ENCODE peak calls at places on chromosomes 4 and X, in nine cellular contexts. One of them, this sample, is unnamed.
A peak's percentile ranks its signal among the peaks of the same experiment; 100 is the strongest.

GRCh38 chr4:23856630-23857029 is 33.2 kb downstream of the PPARGC1A start:
- DNase-seq in lower leg skin: no peak
- DNase-seq in cardiac fibroblast: peak; percentile 13
- DNase-seq in heart left ventricle: peak; percentile 58
- DNase-seq in body of pancreas: peak; percentile 61
- DNase-seq in AG09309: no peak
- DNase-seq in fibroblast of lung: no peak
- DNase-seq in fibroblast of mammary gland: no peak
- DNase-seq in AG04449: no peak
- DNase-seq in this sample: no peak

GRCh38 chrX:123331349-123331748 is 147.3 kb downstream of the GRIA3 start:
- DNase-seq in lower leg skin: no peak
- DNase-seq in cardiac fibroblast: no peak
- DNase-seq in heart left ventricle: no peak
- DNase-seq in body of pancreas: no peak
- DNase-seq in AG09309: no peak
- DNase-seq in fibroblast of lung: no peak
- DNase-seq in fibroblast of mammary gland: no peak
- DNase-seq in AG04449: no peak
- DNase-seq in this sample: no peak

GRCh38 chr4:4781936-4782754 is 77.3 kb upstream of the MSX1 start:
- DNase-seq in lower leg skin: no peak
- DNase-seq in cardiac fibroblast: no peak
- DNase-seq in heart left ventricle: no peak
- DNase-seq in body of pancreas: no peak
- DNase-seq in AG09309: no peak
- DNase-seq in fibroblast of lung: peak; percentile 63
- DNase-seq in fibroblast of mammary gland: peak; percentile 75
- DNase-seq in AG04449: no peak
- DNase-seq in this sample: no peak

GRCh38 chr4:41327770-41328169 is 71.0 kb downstream of the UCHL1 start:
- DNase-seq in lower leg skin: no peak
- DNase-seq in cardiac fibroblast: no peak
- DNase-seq in heart left ventricle: no peak
- DNase-seq in body of pancreas: no peak
- DNase-seq in AG09309: no peak
- DNase-seq in fibroblast of lung: no peak
- DNase-seq in fibroblast of mammary gland: no peak
- DNase-seq in AG04449: no peak
- DNase-seq in this sample: no peak

GRCh38 chrX:110146521-110146920 is 143.6 kb downstream of the TMEM164 start:
- DNase-seq in lower leg skin: peak; percentile 21
- DNase-seq in cardiac fibroblast: peak; percentile 71
- DNase-seq in heart left ventricle: no peak
- DNase-seq in body of pancreas: peak; percentile 32
- DNase-seq in AG09309: no peak
- DNase-seq in fibroblast of lung: peak; percentile 20
- DNase-seq in fibroblast of mammary gland: peak; percentile 74
- DNase-seq in AG04449: no peak
- DNase-seq in this sample: no peak

GRCh38 chr4:4840351-4840750 is 19.1 kb upstream of the MSX1 start:
- DNase-seq in lower leg skin: no peak
- DNase-seq in cardiac fibroblast: no peak
- DNase-seq in heart left ventricle: no peak
- DNase-seq in body of pancreas: no peak
- DNase-seq in AG09309: no peak
- DNase-seq in fibroblast of lung: no peak
- DNase-seq in fibroblast of mammary gland: no peak
- DNase-seq in AG04449: no peak
- DNase-seq in this sample: no peak

GRCh38 chrX:10326578-10326977 is 169.8 kb downstream of the CLCN4 start:
- DNase-seq in lower leg skin: no peak
- DNase-seq in cardiac fibroblast: peak; percentile 60
- DNase-seq in heart left ventricle: no peak
- DNase-seq in body of pancreas: no peak
- DNase-seq in AG09309: peak; percentile 3
- DNase-seq in fibroblast of lung: no peak
- DNase-seq in fibroblast of mammary gland: peak; percentile 68
- DNase-seq in AG04449: no peak
- DNase-seq in this sample: no peak

GRCh38 chr4:128979934-128980333 is 113.4 kb downstream of the SCLT1 start:
- DNase-seq in lower leg skin: no peak
- DNase-seq in cardiac fibroblast: peak; percentile 83
- DNase-seq in heart left ventricle: no peak
- DNase-seq in body of pancreas: peak; percentile 44
- DNase-seq in AG09309: peak; percentile 62
- DNase-seq in fibroblast of lung: peak; percentile 93
- DNase-seq in fibroblast of mammary gland: peak; percentile 86
- DNase-seq in AG04449: peak; percentile 54
- DNase-seq in this sample: no peak

GRCh38 chr4:141121768-141122415 is 11.4 kb downstream of the RNF150 start:
- DNase-seq in lower leg skin: no peak
- DNase-seq in cardiac fibroblast: no peak
- DNase-seq in heart left ventricle: no peak
- DNase-seq in body of pancreas: no peak
- DNase-seq in AG09309: no peak
- DNase-seq in fibroblast of lung: no peak
- DNase-seq in fibroblast of mammary gland: no peak
- DNase-seq in AG04449: no peak
- DNase-seq in this sample: no peak

GRCh38 chr4:183211533-183211932 is 108.5 kb downstream of the CLDN22 start:
- DNase-seq in lower leg skin: no peak
- DNase-seq in cardiac fibroblast: no peak
- DNase-seq in heart left ventricle: no peak
- DNase-seq in body of pancreas: peak; percentile 48
- DNase-seq in AG09309: no peak
- DNase-seq in fibroblast of lung: no peak
- DNase-seq in fibroblast of mammary gland: no peak
- DNase-seq in AG04449: no peak
- DNase-seq in this sample: no peak

GRCh38 chrX:11867610-11868345 is 109.7 kb downstream of the MSL3 start:
- DNase-seq in lower leg skin: no peak
- DNase-seq in cardiac fibroblast: no peak
- DNase-seq in heart left ventricle: no peak
- DNase-seq in body of pancreas: no peak
- DNase-seq in AG09309: no peak
- DNase-seq in fibroblast of lung: no peak
- DNase-seq in fibroblast of mammary gland: peak; percentile 23
- DNase-seq in AG04449: no peak
- DNase-seq in this sample: no peak

GRCh38 chrX:133574716-133575115 is 159.4 kb upstream of the GPC4 start:
- DNase-seq in lower leg skin: no peak
- DNase-seq in cardiac fibroblast: no peak
- DNase-seq in heart left ventricle: no peak
- DNase-seq in body of pancreas: no peak
- DNase-seq in AG09309: peak; percentile 8
- DNase-seq in fibroblast of lung: peak; percentile 79
- DNase-seq in fibroblast of mammary gland: no peak
- DNase-seq in AG04449: no peak
- DNase-seq in this sample: no peak

GRCh38 chr4:152408514-152409327 is 127.2 kb downstream of the FBXW7 start:
- DNase-seq in lower leg skin: no peak
- DNase-seq in cardiac fibroblast: peak; percentile 37
- DNase-seq in heart left ventricle: no peak
- DNase-seq in body of pancreas: no peak
- DNase-seq in AG09309: peak; percentile 10
- DNase-seq in fibroblast of lung: peak; percentile 15
- DNase-seq in fibroblast of mammary gland: peak; percentile 54
- DNase-seq in AG04449: no peak
- DNase-seq in this sample: peak; percentile 8

GRCh38 chrX:97895751-97896150 is 1012.0 kb downstream of the RPA4 start:
- DNase-seq in lower leg skin: no peak
- DNase-seq in cardiac fibroblast: no peak
- DNase-seq in heart left ventricle: no peak
- DNase-seq in body of pancreas: no peak
- DNase-seq in AG09309: peak; percentile 2
- DNase-seq in fibroblast of lung: peak; percentile 52
- DNase-seq in fibroblast of mammary gland: peak; percentile 18
- DNase-seq in AG04449: peak; percentile 10
- DNase-seq in this sample: no peak

GRCh38 chr4:73409012-73409862 is 5.2 kb downstream of the ALB start:
- DNase-seq in lower leg skin: no peak
- DNase-seq in cardiac fibroblast: no peak
- DNase-seq in heart left ventricle: no peak
- DNase-seq in body of pancreas: no peak
- DNase-seq in AG09309: no peak
- DNase-seq in fibroblast of lung: no peak
- DNase-seq in fibroblast of mammary gland: no peak
- DNase-seq in AG04449: no peak
- DNase-seq in this sample: no peak

GRCh38 chrX:20056704-20057103 is 60.0 kb downstream of the MAP7D2 start:
- DNase-seq in lower leg skin: no peak
- DNase-seq in cardiac fibroblast: no peak
- DNase-seq in heart left ventricle: no peak
- DNase-seq in body of pancreas: no peak
- DNase-seq in AG09309: no peak
- DNase-seq in fibroblast of lung: peak; percentile 53
- DNase-seq in fibroblast of mammary gland: no peak
- DNase-seq in AG04449: no peak
- DNase-seq in this sample: no peak

GRCh38 chr4:122890142-122890769 is 32.1 kb downstream of the NUDT6 start:
- DNase-seq in lower leg skin: no peak
- DNase-seq in cardiac fibroblast: peak; percentile 69
- DNase-seq in heart left ventricle: no peak
- DNase-seq in body of pancreas: no peak
- DNase-seq in AG09309: no peak
- DNase-seq in fibroblast of lung: peak; percentile 67
- DNase-seq in fibroblast of mammary gland: no peak
- DNase-seq in AG04449: no peak
- DNase-seq in this sample: no peak

GRCh38 chr4:122898370-122899150 is 23.8 kb downstream of the NUDT6 start:
- DNase-seq in lower leg skin: no peak
- DNase-seq in cardiac fibroblast: peak; percentile 88
- DNase-seq in heart left ventricle: no peak
- DNase-seq in body of pancreas: no peak
- DNase-seq in AG09309: peak; percentile 77
- DNase-seq in fibroblast of lung: peak; percentile 96
- DNase-seq in fibroblast of mammary gland: peak; percentile 91
- DNase-seq in AG04449: peak; percentile 69
- DNase-seq in this sample: no peak

GRCh38 chr4:122895336-122895995 is 26.9 kb downstream of the NUDT6 start:
- DNase-seq in lower leg skin: no peak
- DNase-seq in cardiac fibroblast: no peak
- DNase-seq in heart left ventricle: no peak
- DNase-seq in body of pancreas: no peak
- DNase-seq in AG09309: no peak
- DNase-seq in fibroblast of lung: peak; percentile 28
- DNase-seq in fibroblast of mammary gland: peak; percentile 48
- DNase-seq in AG04449: no peak
- DNase-seq in this sample: no peak

GRCh38 chr4:122896270-122896669 is 26.1 kb downstream of the NUDT6 start:
- DNase-seq in lower leg skin: no peak
- DNase-seq in cardiac fibroblast: no peak
- DNase-seq in heart left ventricle: no peak
- DNase-seq in body of pancreas: no peak
- DNase-seq in AG09309: no peak
- DNase-seq in fibroblast of lung: no peak
- DNase-seq in fibroblast of mammary gland: no peak
- DNase-seq in AG04449: no peak
- DNase-seq in this sample: no peak

DNA sequence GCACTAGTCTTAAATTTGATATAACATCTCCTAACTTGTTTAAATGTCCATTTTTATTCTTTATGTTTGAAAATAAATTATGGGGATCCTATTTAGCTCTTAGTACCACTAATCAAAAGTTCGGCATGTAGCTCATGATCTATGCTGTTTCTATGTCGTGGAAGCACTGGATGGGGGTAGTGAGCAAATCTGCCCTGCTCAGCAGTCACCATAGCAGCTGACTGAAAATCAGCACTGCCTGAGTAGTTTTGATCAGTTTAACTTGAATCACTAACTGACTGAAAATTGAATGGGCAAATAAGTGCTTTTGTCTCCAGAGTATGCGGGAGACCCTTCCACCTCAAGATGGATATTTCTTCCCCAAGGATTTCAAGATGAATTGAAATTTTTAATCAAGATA is 27.6 kb downstream of the NUDT6 start:
- DNase-seq in lower leg skin: no peak
- DNase-seq in cardiac fibroblast: no peak
- DNase-seq in heart left ventricle: no peak
- DNase-seq in body of pancreas: no peak
- DNase-seq in AG09309: no peak
- DNase-seq in fibroblast of lung: peak; percentile 39
- DNase-seq in fibroblast of mammary gland: no peak
- DNase-seq in AG04449: no peak
- DNase-seq in this sample: no peak
- TF ChIP-seq CTCF in lower leg skin: no peak
- TF ChIP-seq CTCF in cardiac fibroblast: no peak
- TF ChIP-seq CTCF in heart left ventricle: no peak
- TF ChIP-seq CTCF in body of pancreas: no peak
- TF ChIP-seq CTCF in AG09309: no peak
- TF ChIP-seq CTCF in fibroblast of lung: no peak
- TF ChIP-seq CTCF in fibroblast of mammary gland: no peak
- TF ChIP-seq CTCF in AG04449: no peak
- TF ChIP-seq CTCF in this sample: no peak

GRCh38 chr4:72110886-72111285 is 79.1 kb downstream of the NPFFR2 start:
- DNase-seq in lower leg skin: no peak
- DNase-seq in cardiac fibroblast: no peak
- DNase-seq in heart left ventricle: no peak
- DNase-seq in body of pancreas: no peak
- DNase-seq in AG09309: no peak
- DNase-seq in fibroblast of lung: peak; percentile 53
- DNase-seq in fibroblast of mammary gland: peak; percentile 3
- DNase-seq in AG04449: no peak
- DNase-seq in this sample: no peak
- H3K4me3 ChIP-seq in lower leg skin: no peak overlapping the region
- H3K4me3 ChIP-seq in cardiac fibroblast: no peak overlapping the region
- H3K4me3 ChIP-seq in heart left ventricle: no peak overlapping the region
- H3K4me3 ChIP-seq in body of pancreas: no peak overlapping the region
- H3K4me3 ChIP-seq in AG09309: no peak overlapping the region
- H3K4me3 ChIP-seq in fibroblast of lung: no peak overlapping the region
- H3K4me3 ChIP-seq in fibroblast of mammary gland: no peak overlapping the region
- H3K4me3 ChIP-seq in AG04449: no peak overlapping the region
- H3K4me3 ChIP-seq in this sample: no peak overlapping the region

GRCh38 chrX:7638053-7638452 is 204.9 kb upstream of the VCX start:
- DNase-seq in lower leg skin: no peak
- DNase-seq in cardiac fibroblast: no peak
- DNase-seq in heart left ventricle: no peak
- DNase-seq in body of pancreas: no peak
- DNase-seq in AG09309: no peak
- DNase-seq in fibroblast of lung: no peak
- DNase-seq in fibroblast of mammary gland: no peak
- DNase-seq in AG04449: no peak
- DNase-seq in this sample: no peak
- TF ChIP-seq CTCF in lower leg skin: no peak
- TF ChIP-seq CTCF in cardiac fibroblast: no peak
- TF ChIP-seq CTCF in heart left ventricle: no peak
- TF ChIP-seq CTCF in body of pancreas: no peak
- TF ChIP-seq CTCF in AG09309: no peak
- TF ChIP-seq CTCF in fibroblast of lung: no peak
- TF ChIP-seq CTCF in fibroblast of mammary gland: no peak
- TF ChIP-seq CTCF in AG04449: no peak
- TF ChIP-seq CTCF in this sample: no peak

GRCh38 chrX:22247169-22247568 is 25.5 kb upstream of the CBLL2 start:
- DNase-seq in lower leg skin: no peak
- DNase-seq in cardiac fibroblast: peak; percentile 2
- DNase-seq in heart left ventricle: no peak
- DNase-seq in body of pancreas: no peak
- DNase-seq in AG09309: no peak
- DNase-seq in fibroblast of lung: peak; percentile 63
- DNase-seq in fibroblast of mammary gland: no peak
- DNase-seq in AG04449: peak; percentile 37
- DNase-seq in this sample: no peak

GRCh38 chrX:22249371-22249770 is 23.3 kb upstream of the CBLL2 start:
- DNase-seq in lower leg skin: no peak
- DNase-seq in cardiac fibroblast: no peak
- DNase-seq in heart left ventricle: no peak
- DNase-seq in body of pancreas: no peak
- DNase-seq in AG09309: no peak
- DNase-seq in fibroblast of lung: no peak
- DNase-seq in fibroblast of mammary gland: no peak
- DNase-seq in AG04449: no peak
- DNase-seq in this sample: no peak

GRCh38 chrX:22246620-22247019 is 26.1 kb upstream of the CBLL2 start:
- DNase-seq in lower leg skin: no peak
- DNase-seq in cardiac fibroblast: no peak
- DNase-seq in heart left ventricle: no peak
- DNase-seq in body of pancreas: no peak
- DNase-seq in AG09309: peak; percentile 10
- DNase-seq in fibroblast of lung: peak; percentile 82
- DNase-seq in fibroblast of mammary gland: peak; percentile 5
- DNase-seq in AG04449: peak; percentile 34
- DNase-seq in this sample: no peak
- H3K4me3 ChIP-seq in lower leg skin: no peak overlapping the region
- H3K4me3 ChIP-seq in cardiac fibroblast: no peak overlapping the region
- H3K4me3 ChIP-seq in heart left ventricle: no peak overlapping the region
- H3K4me3 ChIP-seq in body of pancreas: no peak overlapping the region
- H3K4me3 ChIP-seq in AG09309: no peak overlapping the region
- H3K4me3 ChIP-seq in fibroblast of lung: no peak overlapping the region
- H3K4me3 ChIP-seq in fibroblast of mammary gland: no peak overlapping the region
- H3K4me3 ChIP-seq in AG04449: no peak overlapping the region
- H3K4me3 ChIP-seq in this sample: no peak overlapping the region

This sample was measured in GM12864.